ENCODE peak calls at places on chromosomes 6 and 20, in four cellular contexts. One of them, this sample, is unnamed.

GRCh38 chr6:17551383-17551958 is 48.6 kb upstream of the FAM8A1 start:
- DNase-seq in fibroblast of lung: no peak
- DNase-seq in mammary epithelial cell: no peak
- DNase-seq in GM23248: no peak
- DNase-seq in this sample: no peak

GRCh38 chr20:327946-328563 is 2.7 kb downstream of the SOX12 start:
- DNase-seq in GM23248: peak; percentile 48
- DNase-seq in mammary epithelial cell: no peak
- DNase-seq in fibroblast of lung: no peak
- DNase-seq in this sample: no peak

GRCh38 chr6:154164397-154164796 is 125.4 kb downstream of the OPRM1 start:
- DNase-seq in mammary epithelial cell: no peak
- DNase-seq in GM23248: peak; percentile 78
- DNase-seq in fibroblast of lung: peak; percentile 88
- DNase-seq in this sample: no peak

GRCh38 chr6:129895692-129896091 is 34.6 kb upstream of the TMEM244 start:
- DNase-seq in mammary epithelial cell: peak; percentile 24
- DNase-seq in GM23248: peak; percentile 40
- DNase-seq in fibroblast of lung: peak; percentile 12
- DNase-seq in this sample: peak; percentile 41

GRCh38 chr20:10109621-10110020 is 74.8 kb downstream of the ANKEF1 start:
- DNase-seq in fibroblast of lung: no peak
- DNase-seq in mammary epithelial cell: no peak
- DNase-seq in GM23248: no peak
- DNase-seq in this sample: no peak

GRCh38 chr6:6003334-6004146 is 3.2 kb downstream of the NRN1 start:
- DNase-seq in mammary epithelial cell: peak; percentile 38
- DNase-seq in fibroblast of lung: no peak
- DNase-seq in GM23248: peak; percentile 77
- DNase-seq in this sample: no peak

GRCh38 chr6:37059344-37060194 is 54.1 kb downstream of the FGD2 start:
- DNase-seq in fibroblast of lung: peak; percentile 97
- DNase-seq in GM23248: peak; percentile 98
- DNase-seq in mammary epithelial cell: peak; percentile 98
- DNase-seq in this sample: peak; percentile 97

GRCh38 chr20:51447097-51447764 is 95.3 kb downstream of the NFATC2 start:
- DNase-seq in fibroblast of lung: peak; percentile 98
- DNase-seq in GM23248: peak; percentile 100
- DNase-seq in mammary epithelial cell: peak; percentile 88
- DNase-seq in this sample: peak; percentile 100

GRCh38 chr6:126067080-126067479 is 80.7 kb downstream of the TRMT11 start:
- DNase-seq in mammary epithelial cell: no peak
- DNase-seq in fibroblast of lung: no peak
- DNase-seq in GM23248: no peak
- DNase-seq in this sample: no peak

GRCh38 chr6:44048277-44048676 is 79.0 kb downstream of the MRPL14 start:
- DNase-seq in mammary epithelial cell: no peak
- DNase-seq in GM23248: no peak
- DNase-seq in fibroblast of lung: no peak
- DNase-seq in this sample: no peak

GRCh38 chr6:14265049-14266021 is 147.8 kb downstream of the CD83 start:
- DNase-seq in GM23248: peak; percentile 33
- DNase-seq in fibroblast of lung: no peak
- DNase-seq in mammary epithelial cell: no peak
- DNase-seq in this sample: no peak

GRCh38 chr6:38771111-38771694 is 56.1 kb downstream of the DNAH8 start:
- DNase-seq in mammary epithelial cell: peak; percentile 83
- DNase-seq in GM23248: peak; percentile 1
- DNase-seq in fibroblast of lung: no peak
- DNase-seq in this sample: no peak

GRCh38 chr6:38570750-38571149 is 69.0 kb downstream of the BTBD9 start:
- DNase-seq in mammary epithelial cell: no peak
- DNase-seq in GM23248: peak; percentile 50
- DNase-seq in fibroblast of lung: no peak
- DNase-seq in this sample: peak; percentile 62

GRCh38 chr20:51143652-51144051 is 120.7 kb upstream of the KCNG1 start:
- DNase-seq in mammary epithelial cell: no peak
- DNase-seq in fibroblast of lung: no peak
- DNase-seq in GM23248: no peak
- DNase-seq in this sample: peak; percentile 50

GRCh38 chr6:13913226-13914001 is 11.3 kb upstream of the RNF182 start:
- DNase-seq in fibroblast of lung: no peak
- DNase-seq in GM23248: no peak
- DNase-seq in mammary epithelial cell: no peak
- DNase-seq in this sample: no peak

GRCh38 chr6:33675968-33676367 is 35.5 kb downstream of the UQCC2 start:
- DNase-seq in fibroblast of lung: no peak
- DNase-seq in GM23248: no peak
- DNase-seq in mammary epithelial cell: no peak
- DNase-seq in this sample: no peak

GRCh38 chr6:131948692-131949614 is 2.2 kb downstream of the CCN2 start:
- DNase-seq in fibroblast of lung: peak; percentile 84
- DNase-seq in mammary epithelial cell: peak; percentile 43
- DNase-seq in GM23248: peak; percentile 86
- DNase-seq in this sample: peak; percentile 28

GRCh38 chr6:49464691-49465090 is 1.5 kb downstream of the CENPQ start:
- DNase-seq in mammary epithelial cell: no peak
- DNase-seq in GM23248: peak; percentile 21
- DNase-seq in fibroblast of lung: no peak
- DNase-seq in this sample: no peak

GRCh38 chr20:10379761-10380160 is 54.3 kb downstream of the MKKS start:
- DNase-seq in mammary epithelial cell: no peak
- DNase-seq in fibroblast of lung: no peak
- DNase-seq in GM23248: no peak
- DNase-seq in this sample: no peak

GRCh38 chr6:137202078-137202477 is 17.1 kb downstream of the IFNGR1 start:
- DNase-seq in GM23248: no peak
- DNase-seq in fibroblast of lung: no peak
- DNase-seq in mammary epithelial cell: no peak
- DNase-seq in this sample: no peak

GRCh38 chr6:26414281-26414680 is 12.2 kb downstream of the BTN3A1 start:
- DNase-seq in mammary epithelial cell: no peak
- DNase-seq in GM23248: no peak
- DNase-seq in fibroblast of lung: no peak
- DNase-seq in this sample: no peak

GRCh38 chr6:87968435-87969278 is 79.0 kb upstream of the SPACA1 start:
- DNase-seq in GM23248: peak; percentile 30
- DNase-seq in mammary epithelial cell: no peak
- DNase-seq in fibroblast of lung: peak; percentile 6
- DNase-seq in this sample: peak; percentile 11

GRCh38 chr6:84835340-84835739 is 70.9 kb upstream of the TBX18 start:
- DNase-seq in GM23248: no peak
- DNase-seq in mammary epithelial cell: no peak
- DNase-seq in fibroblast of lung: no peak
- DNase-seq in this sample: no peak

GRCh38 chr20:2108498-2108897 is 6.9 kb downstream of the STK35 start:
- DNase-seq in GM23248: no peak
- DNase-seq in fibroblast of lung: no peak
- DNase-seq in mammary epithelial cell: no peak
- DNase-seq in this sample: no peak
- H3K27ac ChIP-seq in GM23248: peak overlapping the region; percentile 69
- H3K27ac ChIP-seq in fibroblast of lung: peak overlapping the region; percentile 18
- H3K27ac ChIP-seq in mammary epithelial cell: no peak overlapping the region
- H3K27ac ChIP-seq in this sample: no peak overlapping the region

DNA sequence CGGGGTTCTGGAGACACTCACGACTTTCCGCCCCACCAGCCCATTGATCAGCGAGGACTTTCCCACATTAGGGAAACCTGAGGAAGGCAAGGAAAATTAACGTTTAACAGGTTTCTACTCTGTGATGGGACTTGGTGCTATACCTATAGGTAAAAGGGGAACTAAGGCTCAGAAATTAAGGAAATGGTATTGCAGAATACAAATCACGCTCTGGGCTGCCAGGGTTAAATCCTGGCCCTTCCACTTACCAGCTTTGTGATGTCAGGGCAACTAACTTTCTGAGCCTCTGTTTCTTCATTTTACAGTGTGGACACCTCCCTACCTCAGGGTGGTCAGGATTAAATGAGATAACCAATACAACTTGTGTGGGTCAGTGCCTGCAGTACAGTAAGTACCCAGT is 8.8 kb downstream of the GNL1 start:
- DNase-seq in GM23248: no peak
- DNase-seq in fibroblast of lung: no peak
- DNase-seq in mammary epithelial cell: no peak
- DNase-seq in this sample: no peak
- H3K36me3 ChIP-seq in GM23248: no peaks in the 10 kb centered on the region
- H3K36me3 ChIP-seq in fibroblast of lung: peaks cover 20% of the 10 kb centered on the region
- H3K36me3 ChIP-seq in mammary epithelial cell: peaks cover 6% of the 10 kb centered on the region
- H3K36me3 ChIP-seq in this sample: peaks cover 2% of the 10 kb centered on the region

DNA sequence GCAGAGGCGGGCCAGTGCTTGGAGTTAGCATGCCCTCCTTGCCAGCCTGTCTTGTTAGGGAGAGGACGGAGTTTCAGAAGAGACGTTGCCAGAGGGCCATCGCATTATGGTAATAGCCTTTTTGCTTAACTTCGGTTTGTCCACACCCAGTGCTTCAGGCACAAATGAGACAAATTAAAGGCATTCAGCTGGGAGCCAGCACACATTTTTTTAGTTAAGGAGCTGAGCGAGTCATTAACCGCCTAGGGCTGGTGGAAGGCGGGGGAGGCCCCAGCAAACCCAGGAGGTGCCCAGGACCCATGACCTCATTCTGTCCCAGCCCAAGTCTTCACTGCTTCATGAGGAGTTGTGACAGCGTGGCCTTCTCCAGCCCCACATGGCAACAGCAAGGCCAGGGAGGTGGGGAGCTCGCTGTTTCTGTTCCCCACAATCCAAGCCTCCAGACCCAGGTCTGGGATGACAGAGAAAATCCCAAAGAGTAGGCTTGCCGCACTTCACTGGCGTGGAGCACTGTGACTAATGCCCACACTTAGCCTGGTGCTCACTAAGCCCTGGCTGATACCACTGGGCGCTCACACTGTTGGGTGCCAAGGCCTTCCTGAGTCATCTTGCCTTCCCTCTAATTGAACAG is 237.1 kb downstream of the ANKRD60 start:
- DNase-seq in fibroblast of lung: peak; percentile 84
- DNase-seq in GM23248: peak; percentile 97
- DNase-seq in mammary epithelial cell: peak; percentile 99
- DNase-seq in this sample: peak; percentile 97
- H3K9ac ChIP-seq in fibroblast of lung: no peak overlapping the region
- H3K9ac ChIP-seq in GM23248: peak overlapping the region; percentile 69
- H3K9ac ChIP-seq in mammary epithelial cell: peak overlapping the region; percentile 50
- H3K9ac ChIP-seq in this sample: peak overlapping the region; percentile 69

GRCh38 chr6:156870926-156871539 is 93.9 kb downstream of the ARID1B start:
- DNase-seq in fibroblast of lung: no peak
- DNase-seq in mammary epithelial cell: no peak
- DNase-seq in GM23248: no peak
- DNase-seq in this sample: no peak
- H3K27ac ChIP-seq in fibroblast of lung: no peak overlapping the region
- H3K27ac ChIP-seq in mammary epithelial cell: no peak overlapping the region
- H3K27ac ChIP-seq in GM23248: no peak overlapping the region
- H3K27ac ChIP-seq in this sample: no peak overlapping the region